ENCODE peak calls at places on chromosome 7, in eight cellular contexts. W, N, Y, K, F, S, P and C are unnamed samples.

GRCh38 chr7:117675519-117676137 is 195.8 kb downstream of the CFTR start:
- DNase-seq in K (no peak), W (no peak), S (no peak), Y (no peak), N (no peak), F (no peak), P (no peak), C (no peak)

GRCh38 chr7:3174515-3175318 is 126.3 kb upstream of the SDK1 start:
- DNase-seq in F (no peak), P (no peak), K (no peak), N (no peak), W (no peak), S (no peak), Y (no peak), C (no peak)

GRCh38 chr7:45048748-45049147 is 40.0 kb downstream of the NACAD start:
- DNase-seq in W (no peak), Y (no peak), S (no peak), P (no peak), F (no peak), N (no peak), K (no peak), C (no peak)

GRCh38 chr7:148155826-148156225 is 434.7 kb upstream of the C7orf33 start:
- DNase-seq in N (no peak), Y (no peak), S (no peak), K (no peak), P (no peak), F (no peak), W (no peak), C (no peak)

GRCh38 chr7:68969571-68969970 is 628.7 kb upstream of the AUTS2 start:
- DNase-seq in K (no peak), F (no peak), N (no peak), Y (no peak), W (no peak), P (no peak), S (no peak), C (no peak)

GRCh38 chr7:52077571-52077970 is 761.0 kb upstream of the COBL start:
- DNase-seq in K (no peak), Y (no peak), P (no peak), N (no peak), W (no peak), F (no peak), S (no peak), C (no peak)

GRCh38 chr7:73850212-73850611 is 7.9 kb upstream of the METTL27 start:
- DNase-seq in Y (no peak), N (no peak), P (no peak), S (no peak), W (no peak), K (no peak), F (no peak), C (no peak)

GRCh38 chr7:7254319-7254718 is 72.0 kb downstream of the C1GALT1 start:
- DNase-seq in N (no peak), S (no peak), P (no peak), F (no peak), Y (no peak), K (no peak), W (no peak), C (no peak)

GRCh38 chr7:1580422-1581030 is 10.7 kb upstream of the PSMG3 start:
- DNase-seq in P (no peak), F (no peak), N (no peak), Y (no peak), K (no peak), S (no peak), W (no peak), C (no peak)

GRCh38 chr7:503575-504111 is 16.0 kb downstream of the PDGFA start:
- DNase-seq in W (peak; percentile 96), N (peak; percentile 11), S (no peak), Y (no peak), K (peak; percentile 62), P (no peak), F (no peak), C (no peak)

GRCh38 chr7:76236226-76236625 is 34.5 kb downstream of the SRRM3 start:
- DNase-seq in N (no peak), F (no peak), W (no peak), Y (no peak), P (no peak), S (no peak), K (no peak), C (no peak)

GRCh38 chr7:138512885-138513284 is 52.8 kb downstream of the TRIM24 start:
- DNase-seq in S (no peak), W (no peak), Y (no peak), P (no peak), F (no peak), N (no peak), K (no peak), C (no peak)

GRCh38 chr7:99447943-99448342 is 9.2 kb downstream of the CPSF4 start:
- DNase-seq in P (no peak), W (no peak), S (no peak), F (no peak), Y (no peak), N (no peak), K (no peak), C (no peak)
- TF ChIP-seq CTCF in P (no peak), W (no peak), S (peak; percentile 19), F (no peak), Y (no peak), N (no peak), K (no peak), C (no peak)

GRCh38 chr7:82562716-82563404 is 119.3 kb upstream of the CACNA2D1 start:
- DNase-seq in K (no peak), W (no peak), N (no peak), P (no peak), S (no peak), F (no peak), Y (peak; percentile 15), C (no peak)
- TF ChIP-seq CTCF in K (no peak), W (no peak), N (no peak), P (no peak), S (no peak), F (no peak), Y (no peak), C (no peak)

DNA sequence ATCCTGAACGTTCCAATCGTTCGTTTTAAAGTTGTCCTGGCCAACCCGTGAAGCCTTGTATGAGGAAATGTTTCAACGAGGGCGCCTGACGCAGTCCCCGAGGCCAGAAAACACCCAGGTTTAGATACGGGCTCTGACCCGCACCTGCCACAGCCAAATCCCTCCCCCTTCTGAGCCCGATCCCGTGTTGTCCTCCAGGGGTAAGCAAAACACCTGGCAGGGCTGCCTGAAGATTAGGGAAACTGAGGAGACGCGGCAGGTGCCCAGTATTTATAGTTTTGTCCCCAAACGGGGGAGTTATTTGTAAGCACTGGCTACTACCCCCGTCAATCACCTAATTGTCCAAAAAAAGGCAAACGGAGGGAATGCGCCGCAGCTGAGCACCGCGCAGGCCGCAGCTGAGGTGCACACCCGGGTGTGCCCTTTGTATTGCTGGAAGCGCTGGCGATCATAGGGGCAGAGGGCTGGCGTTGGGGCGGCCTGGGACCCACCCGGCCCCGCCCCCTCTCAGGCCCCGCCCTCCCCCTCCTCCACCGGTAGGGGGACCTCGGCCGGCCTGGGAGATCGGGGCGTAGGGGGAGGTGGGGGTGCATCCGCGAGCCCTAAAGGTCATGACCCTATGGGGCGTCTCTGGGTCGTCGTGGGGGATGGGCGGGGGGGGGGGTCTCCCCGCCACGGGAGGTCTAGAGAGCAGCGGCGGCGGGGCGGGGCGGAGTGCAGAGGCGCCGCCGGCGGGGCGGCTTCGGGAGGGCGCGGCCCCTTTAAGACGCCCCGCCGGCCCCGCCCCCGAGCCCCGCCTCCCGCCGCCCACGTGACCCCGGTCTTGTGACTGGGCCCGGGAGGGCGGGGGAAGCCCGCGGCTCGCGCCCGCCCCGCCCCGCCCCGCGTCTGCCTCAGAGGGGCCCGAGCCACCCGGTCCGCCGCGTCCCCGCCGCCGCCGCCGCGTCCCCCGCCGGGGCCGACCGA is at the start of gene BRI3:
- DNase-seq in P (peak; percentile 86), S (peak; percentile 73), K (peak; percentile 94), W (peak; percentile 95), F (peak; percentile 93), Y (peak; percentile 27), N (peak; percentile 85), C (peak; percentile 88)
- TF ChIP-seq CTCF in P (no peak), S (no peak), K (no peak), W (no peak), F (no peak), Y (no peak), N (peak; percentile 61), C (peak; percentile 36)

DNA sequence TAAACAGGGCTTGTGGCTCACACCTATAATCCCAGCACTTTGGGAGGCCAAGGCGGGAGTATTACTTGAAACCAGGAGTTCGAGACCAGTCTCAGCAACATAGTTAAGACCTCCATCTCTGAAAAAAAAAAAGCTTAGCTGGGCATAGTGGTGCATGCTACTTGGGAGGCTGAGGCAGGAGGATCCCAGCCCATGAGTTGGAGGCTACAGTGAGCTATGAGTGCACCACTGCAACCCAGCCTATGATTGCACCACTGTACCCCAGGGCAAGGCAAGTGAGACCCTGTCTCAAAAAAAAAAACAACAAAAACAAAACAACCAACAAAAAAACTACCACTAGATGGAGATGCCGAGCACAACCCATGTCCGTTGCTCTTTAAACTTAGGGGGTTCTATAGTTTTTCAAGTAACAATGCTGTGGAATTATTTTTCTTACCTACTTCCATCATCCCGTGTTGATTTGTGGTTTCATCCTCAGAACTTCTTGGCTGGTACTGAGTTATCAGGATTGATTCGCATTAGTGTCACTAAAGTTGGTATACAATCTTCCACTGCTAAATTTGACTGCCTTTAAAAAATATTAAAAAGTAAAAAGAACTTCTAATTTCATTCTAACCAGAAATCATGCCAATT is 12.2 kb upstream of the REPIN1 start:
- DNase-seq in W (no peak), S (no peak), Y (no peak), F (no peak), P (no peak), K (no peak), N (no peak), C (no peak)
- TF ChIP-seq CTCF in W (peak; percentile 6), S (peak; percentile 74), Y (peak; percentile 81), F (peak; percentile 70), P (peak; percentile 31), K (peak; percentile 38), N (peak; percentile 46), C (peak; percentile 86)

GRCh38 chr7:43314379-43315158 is 202.1 kb downstream of the HECW1 start:
- DNase-seq in W (no peak), P (no peak), F (no peak), S (no peak), Y (no peak), K (no peak), N (no peak), C (no peak)
- TF ChIP-seq CTCF in W (no peak), P (no peak), F (no peak), S (no peak), Y (no peak), K (no peak), N (no peak), C (no peak)

DNA sequence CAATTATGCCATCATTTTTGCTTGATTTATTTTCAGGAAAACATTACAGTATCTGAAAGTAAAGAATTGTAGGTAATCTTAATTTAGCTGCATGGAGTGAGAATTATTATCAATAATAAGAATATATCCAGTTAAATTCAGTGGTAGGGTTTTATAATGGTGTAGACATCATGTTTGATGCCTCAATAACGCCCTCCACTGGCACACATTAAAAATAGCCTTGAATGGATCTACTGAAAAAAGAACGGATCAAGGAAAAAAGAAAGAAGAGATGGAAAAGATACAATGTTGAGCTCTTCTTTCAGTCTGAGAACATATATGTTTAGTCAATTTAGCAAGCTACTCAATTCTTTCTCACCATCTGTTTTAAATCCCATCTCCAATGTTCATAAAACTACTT is 319.2 kb downstream of the CDC14C start:
- DNase-seq in Y (no peak), K (no peak), W (no peak), N (no peak), P (no peak), F (no peak), S (no peak), C (no peak)
- TF ChIP-seq CTCF in Y (no peak), K (no peak), W (no peak), N (peak; percentile 35), P (no peak), F (no peak), S (peak; percentile 21), C (no peak)

GRCh38 chr7:10708447-10708846 is 265.2 kb upstream of the PHF14 start:
- DNase-seq in Y (no peak), P (no peak), W (no peak), F (no peak), K (no peak), N (peak; percentile 38), S (peak; percentile 4), C (no peak)
- TF ChIP-seq CTCF in Y (no peak), P (no peak), W (no peak), F (peak; percentile 29), K (no peak), N (no peak), S (peak; percentile 60), C (no peak)